ENCODE peak calls at places on chromosome 6, in seven cellular contexts. E is astrocyte; L is neuronal stem cell; O is HuH-7.5; N is activated CD4-positive, alpha-beta T cell treated with anti-CD3 and anti-CD28 coated beads for 48 hours; V is ACHN; K is NCI-H226. T is an unnamed sample.
A peak's percentile ranks its signal among the peaks of the same experiment; 100 is the strongest.

GRCh38 chr6:166361080-166361429 is 18.7 kb upstream of the SFT2D1 start:
- DNase-seq in E (no peak), L (no peak), O (peak; percentile 46), N (no peak), V (no peak), K (peak; percentile 22), T (peak; percentile 55)

GRCh38 chr6:45633272-45633908 is 255.7 kb upstream of the SUPT3H start:
- DNase-seq in E (no peak), L (no peak), O (no peak), N (no peak), V (no peak), K (no peak), T (no peak)

GRCh38 chr6:111418971-111419693 is 63.9 kb downstream of the REV3L start:
- DNase-seq in E (peak; percentile 85), L (no peak), O (no peak), N (no peak), V (peak; percentile 20), K (peak; percentile 70), T (no peak)

GRCh38 chr6:143762126-143762525 is 81.0 kb upstream of the LTV1 start:
- DNase-seq in E (no peak), L (no peak), O (no peak), N (no peak), V (no peak), K (no peak), T (no peak)

GRCh38 chr6:81844686-81845085 is 92.2 kb upstream of the TENT5A start:
- DNase-seq in E (peak; percentile 72), L (no peak), O (no peak), N (no peak), V (no peak), K (peak; percentile 48), T (no peak)

GRCh38 chr6:16056263-16056870 is 72.5 kb upstream of the MYLIP start:
- DNase-seq in E (no peak), L (no peak), O (no peak), N (no peak), V (no peak), K (no peak), T (no peak)

GRCh38 chr6:167722634-167723309 is 103.9 kb upstream of the AFDN start:
- DNase-seq in E (no peak), L (no peak), O (no peak), N (no peak), V (no peak), K (no peak), T (no peak)

GRCh38 chr6:149059557-149059956 is 258.0 kb upstream of the TAB2 start:
- DNase-seq in E (no peak), L (no peak), O (no peak), N (peak; percentile 14), V (no peak), K (no peak), T (no peak)

GRCh38 chr6:33979750-33980149 is 166.1 kb downstream of the GRM4 start:
- DNase-seq in E (no peak), L (no peak), O (no peak), N (no peak), V (no peak), K (no peak), T (no peak)